ENCODE peak calls at places on chromosomes 7 and 10, in eight cellular contexts. X is A549, V is GM23338, W is GM12878, M is HL-60, Y is HCT116, N is HepG2, A is Panc1. K is an unnamed sample.

GRCh38 chr7:50436133-50436802 is 13.9 kb downstream of the FIGNL1 start:
- DNase-seq in X (no peak), V (no peak), W (no peak), M (no peak), Y (no peak), N (no peak), A (no peak), K (no peak)

GRCh38 chr7:55552320-55553086 is 19.8 kb downstream of the VOPP1 start:
- DNase-seq in X (no peak), V (no peak), W (no peak), M (no peak), Y (no peak), N (no peak), A (no peak), K (no peak)

GRCh38 chr7:121385056-121385799 is 10.9 kb downstream of the FAM3C start:
- DNase-seq in X (no peak), V (no peak), W (no peak), M (no peak), Y (no peak), N (no peak), A (no peak), K (no peak)

GRCh38 chr7:47483604-47484273 is 98.2 kb downstream of the TNS3 start:
- DNase-seq in X (no peak), V (peak), W (no peak), M (no peak), Y (no peak), N (peak), A (no peak), K (peak)

GRCh38 chr7:104127204-104127603 is 80.6 kb downstream of the ORC5 start:
- DNase-seq in X (no peak), V (no peak), W (no peak), M (no peak), Y (no peak), N (no peak), A (no peak), K (no peak)

GRCh38 chr10:35643151-35643975 is 1.3 kb upstream of the FZD8 start:
- DNase-seq in X (peak), V (peak), W (no peak), M (no peak), Y (no peak), N (no peak), A (no peak), K (peak)

GRCh38 chr7:133836666-133837065 is 290.5 kb upstream of the LRGUK start:
- DNase-seq in X (no peak), V (no peak), W (no peak), M (no peak), Y (no peak), N (no peak), A (no peak), K (peak)

GRCh38 chr7:6386779-6387178 is 61.0 kb downstream of the DAGLB start:
- DNase-seq in X (no peak), V (no peak), W (no peak), M (no peak), Y (no peak), N (no peak), A (no peak), K (no peak)

GRCh38 chr7:290554-291301 is 758 bp downstream of the FOXL3 start:
- DNase-seq in X (no peak), V (peak), W (no peak), M (no peak), Y (no peak), N (no peak), A (no peak), K (peak)

GRCh38 chr7:79806161-79806734 is 328.4 kb upstream of the GNAI1 start:
- DNase-seq in X (no peak), V (peak), W (no peak), M (no peak), Y (peak), N (peak), A (no peak), K (no peak)

GRCh38 chr10:111344804-111345203 is 268.0 kb downstream of the ADRA2A start:
- DNase-seq in X (no peak), V (peak), W (no peak), M (no peak), Y (no peak), N (no peak), A (no peak), K (peak)

GRCh38 chr7:11533229-11533820 is 298.7 kb downstream of the THSD7A start:
- DNase-seq in X (no peak), V (no peak), W (no peak), M (no peak), Y (no peak), N (no peak), A (no peak), K (no peak)

GRCh38 chr7:39583539-39583938 is 17.3 kb downstream of the YAE1 start:
- DNase-seq in X (no peak), V (no peak), W (no peak), M (no peak), Y (no peak), N (no peak), A (no peak), K (no peak)

GRCh38 chr10:15791816-15792524 is 68.3 kb downstream of the MINDY3 start:
- DNase-seq in X (no peak), V (no peak), W (no peak), M (no peak), Y (no peak), N (no peak), A (no peak), K (no peak)

GRCh38 chr7:33547880-33548279 is 357.5 kb upstream of the BMPER start:
- DNase-seq in X (no peak), V (no peak), W (no peak), M (no peak), Y (no peak), N (peak), A (no peak), K (no peak)

GRCh38 chr10:45308707-45309106 is 6.7 kb downstream of the OR13A1 start:
- DNase-seq in X (no peak), V (peak), W (peak), M (peak), Y (peak), N (no peak), A (no peak), K (no peak)

GRCh38 chr7:149844445-149844844 is 6.3 kb downstream of the ZNF862 start:
- DNase-seq in X (no peak), V (no peak), W (no peak), M (no peak), Y (no peak), N (no peak), A (no peak), K (no peak)

GRCh38 chr10:107971411-107971810 is 806.9 kb upstream of the SORCS1 start:
- DNase-seq in X (no peak), V (no peak), W (no peak), M (no peak), Y (no peak), N (no peak), A (no peak), K (no peak)
- TF ChIP-seq REST in X (no peak), V (no peak), W (no peak), M (no peak), Y (no peak), N (no peak), A (no peak), K (no peak)

GRCh38 chr10:130728531-130729215 is 582.8 kb downstream of the TCERG1L start:
- DNase-seq in X (no peak), V (no peak), W (no peak), M (no peak), Y (no peak), N (no peak), A (no peak), K (no peak)

GRCh38 chr10:130725474-130725970 is 586.0 kb downstream of the TCERG1L start:
- DNase-seq in X (no peak), V (no peak), W (no peak), M (no peak), Y (no peak), N (no peak), A (no peak), K (no peak)

GRCh38 chr10:130729876-130730275 is 581.6 kb downstream of the TCERG1L start:
- DNase-seq in X (no peak), V (no peak), W (no peak), M (no peak), Y (no peak), N (no peak), A (no peak), K (no peak)

GRCh38 chr10:130727766-130728490 is 583.6 kb downstream of the TCERG1L start:
- DNase-seq in X (no peak), V (no peak), W (no peak), M (no peak), Y (no peak), N (no peak), A (no peak), K (no peak)

DNA sequence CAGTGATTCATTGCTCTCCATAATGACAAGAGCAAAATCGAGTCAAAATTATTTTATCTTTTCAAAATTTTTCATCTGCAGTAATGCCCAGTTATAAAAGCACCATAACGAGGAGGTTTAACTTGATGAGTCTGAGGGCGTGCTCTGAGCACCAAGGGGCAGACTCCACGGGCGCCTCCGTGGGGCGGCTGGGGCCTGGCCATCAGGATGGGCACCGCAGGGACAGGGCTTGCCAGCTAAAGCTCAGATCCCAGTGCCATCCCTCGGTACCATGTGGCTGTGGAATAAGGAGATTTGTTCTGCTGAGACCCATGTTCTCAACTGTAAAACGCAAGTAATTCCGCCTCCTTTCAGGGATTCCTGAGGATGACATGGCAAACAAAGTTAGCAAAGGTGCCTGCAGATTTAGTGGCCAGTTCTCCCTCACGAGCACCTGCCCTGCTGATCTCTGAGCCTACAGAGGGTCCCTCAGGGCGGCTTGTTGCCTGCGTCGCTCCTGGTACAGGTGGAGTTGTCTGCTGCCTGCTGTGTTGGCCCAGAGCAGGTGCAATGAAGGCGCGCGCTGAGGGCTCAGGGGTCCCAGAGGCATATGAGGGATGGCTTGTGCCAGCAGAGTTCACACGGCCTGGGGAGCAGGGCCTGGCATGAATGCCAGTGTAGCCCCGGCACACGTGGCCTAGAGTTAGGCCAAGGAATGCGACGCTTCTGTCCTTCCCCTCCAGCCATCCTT is 584.4 kb downstream of the TCERG1L start:
- DNase-seq in X (no peak), V (no peak), W (no peak), M (no peak), Y (no peak), N (no peak), A (no peak), K (no peak)
- TF ChIP-seq REST in X (no peak), V (no peak), W (no peak), M (no peak), Y (no peak), N (no peak), A (no peak), K (no peak)

DNA sequence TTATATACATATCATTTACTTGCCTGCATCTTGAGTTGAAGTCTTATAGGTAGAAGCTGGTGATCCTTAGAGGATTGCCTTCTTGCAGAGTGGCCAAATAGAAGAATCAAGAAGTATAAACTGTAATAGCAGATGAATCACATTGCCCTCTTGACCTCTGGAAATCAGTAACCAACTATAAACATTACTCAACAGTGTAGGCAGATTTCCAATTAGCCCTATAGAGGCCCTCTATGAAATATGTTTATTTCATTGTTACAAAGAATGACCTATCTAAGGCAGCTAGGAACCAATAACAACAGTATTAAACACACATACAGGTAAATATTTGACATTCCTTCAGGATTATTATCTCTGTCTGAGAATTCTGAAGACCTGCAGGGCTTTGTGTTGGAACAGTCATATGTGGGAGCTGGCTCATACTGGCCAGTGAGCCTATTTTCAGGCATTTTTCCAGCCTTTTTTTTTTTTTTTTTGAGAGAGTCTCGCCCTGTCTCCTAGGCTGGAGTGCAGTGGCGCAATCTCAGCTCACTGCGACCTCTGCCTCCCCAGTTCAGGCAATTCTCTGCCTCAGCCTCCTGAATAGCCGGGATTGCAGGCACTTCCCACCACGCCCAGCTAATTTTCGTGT is 7.2 kb upstream of the SRI start:
- DNase-seq in X (peak), V (no peak), W (no peak), M (no peak), Y (peak), N (peak), A (peak), K (no peak)
- TF ChIP-seq REST in X (no peak), V (no peak), W (no peak), M (no peak), Y (no peak), N (no peak), A (no peak), K (no peak)

DNA sequence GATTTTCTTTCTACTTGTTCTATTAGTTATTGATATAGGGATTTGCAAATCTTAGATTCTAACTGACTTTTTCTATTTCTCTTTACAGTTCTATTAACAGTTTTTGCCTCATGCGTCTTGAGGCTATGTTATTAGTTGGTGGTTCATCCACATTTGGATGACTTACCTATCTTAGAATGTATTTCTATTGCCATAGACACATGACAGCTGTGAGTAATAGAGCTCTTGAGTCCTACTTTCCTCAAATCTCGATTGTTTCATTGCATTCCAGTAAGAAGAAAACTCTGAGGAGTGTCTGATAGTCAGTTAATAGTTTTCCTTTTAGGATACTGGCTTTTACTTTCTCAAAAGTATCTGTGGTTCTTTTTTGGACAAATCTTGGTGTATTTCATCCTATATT is 241.4 kb upstream of the ZNF32 start:
- DNase-seq in X (no peak), V (no peak), W (no peak), M (no peak), Y (no peak), N (no peak), A (no peak), K (no peak)
- TF ChIP-seq REST in X (no peak), V (no peak), W (no peak), M (no peak), Y (no peak), N (no peak), A (no peak), K (no peak)

GRCh38 chr7:41880107-41880506 is 177.2 kb upstream of the INHBA start:
- DNase-seq in X (no peak), V (no peak), W (no peak), M (no peak), Y (no peak), N (no peak), A (no peak), K (no peak)
- TF ChIP-seq REST in X (no peak), V (no peak), W (no peak), M (no peak), Y (no peak), N (no peak), A (no peak), K (peak)

DNA sequence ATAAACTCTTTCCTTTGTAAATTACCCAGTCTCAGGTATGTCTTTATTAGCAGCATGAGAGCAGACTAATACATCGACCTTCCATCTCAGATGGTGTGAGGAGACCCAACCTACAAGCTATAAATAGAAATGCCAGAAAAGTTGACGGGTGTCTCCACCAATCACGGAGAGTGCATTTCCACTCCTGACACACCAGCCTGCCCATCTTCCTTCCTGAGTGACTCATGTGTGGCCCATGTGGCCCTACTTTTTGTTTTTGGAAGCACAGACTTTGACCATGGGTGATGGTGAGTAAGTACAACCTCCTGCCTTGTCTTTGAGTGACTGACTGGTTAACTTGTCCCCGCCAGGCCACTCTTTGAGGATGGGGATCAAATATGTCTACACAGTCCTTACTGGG is 147.1 kb downstream of the OAT start:
- DNase-seq in X (no peak), V (no peak), W (no peak), M (no peak), Y (no peak), N (no peak), A (no peak), K (no peak)
- TF ChIP-seq REST in X (no peak), V (no peak), W (no peak), M (no peak), Y (no peak), N (no peak), A (no peak), K (no peak)